ENCODE peak calls at places on chromosomes 3 and 15, in five cellular contexts. One of them, this sample, is unnamed.

GRCh38 chr3:4757949-4758855 is 221.0 kb upstream of the BHLHE40 start:
- DNase-seq in stomach: no peak
- DNase-seq in left ventricle myocardium inferior: no peak
- DNase-seq in fibroblast of lung: no peak
- DNase-seq in adrenal gland: no peak
- DNase-seq in this sample: no peak

GRCh38 chr3:107235193-107235922 is 141.9 kb upstream of the CCDC54 start:
- DNase-seq in fibroblast of lung: no peak
- DNase-seq in left ventricle myocardium inferior: no peak
- DNase-seq in stomach: no peak
- DNase-seq in adrenal gland: no peak
- DNase-seq in this sample: no peak

GRCh38 chr15:25850154-25851111 is 12.7 kb downstream of the ATP10A start:
- DNase-seq in left ventricle myocardium inferior: peak; percentile 79
- DNase-seq in fibroblast of lung: peak; percentile 69
- DNase-seq in adrenal gland: peak; percentile 75
- DNase-seq in stomach: peak; percentile 52
- DNase-seq in this sample: peak; percentile 92

GRCh38 chr3:50226888-50227389 is 9.1 kb upstream of the GNAI2 start:
- DNase-seq in adrenal gland: no peak
- DNase-seq in left ventricle myocardium inferior: no peak
- DNase-seq in fibroblast of lung: peak; percentile 47
- DNase-seq in stomach: peak; percentile 46
- DNase-seq in this sample: peak; percentile 45

GRCh38 chr3:141389703-141390102 is 21.4 kb downstream of the ZBTB38 start:
- DNase-seq in stomach: no peak
- DNase-seq in adrenal gland: no peak
- DNase-seq in fibroblast of lung: peak; percentile 74
- DNase-seq in left ventricle myocardium inferior: no peak
- DNase-seq in this sample: no peak

GRCh38 chr3:49601358-49602048 is 47.2 kb downstream of the BSN start:
- DNase-seq in left ventricle myocardium inferior: no peak
- DNase-seq in fibroblast of lung: no peak
- DNase-seq in stomach: no peak
- DNase-seq in adrenal gland: no peak
- DNase-seq in this sample: no peak

GRCh38 chr15:49235446-49236207 is 65.6 kb downstream of the GALK2 start:
- DNase-seq in fibroblast of lung: peak; percentile 94
- DNase-seq in left ventricle myocardium inferior: peak; percentile 19
- DNase-seq in adrenal gland: peak; percentile 58
- DNase-seq in stomach: no peak
- DNase-seq in this sample: no peak

GRCh38 chr3:150049317-150049716 is 78.6 kb upstream of the PFN2 start:
- DNase-seq in stomach: no peak
- DNase-seq in fibroblast of lung: peak; percentile 63
- DNase-seq in adrenal gland: no peak
- DNase-seq in left ventricle myocardium inferior: no peak
- DNase-seq in this sample: no peak

GRCh38 chr3:98343647-98344507 is 9.8 kb upstream of the OR5K4 start:
- DNase-seq in left ventricle myocardium inferior: no peak
- DNase-seq in adrenal gland: peak; percentile 28
- DNase-seq in stomach: no peak
- DNase-seq in fibroblast of lung: peak; percentile 17
- DNase-seq in this sample: no peak

GRCh38 chr3:130341388-130341787 is 4.1 kb upstream of the COL6A5 start:
- DNase-seq in left ventricle myocardium inferior: no peak
- DNase-seq in fibroblast of lung: peak; percentile 55
- DNase-seq in adrenal gland: no peak
- DNase-seq in stomach: no peak
- DNase-seq in this sample: no peak

GRCh38 chr15:66254364-66255292 is 1.1 kb upstream of the MEGF11 start:
- DNase-seq in left ventricle myocardium inferior: no peak
- DNase-seq in fibroblast of lung: no peak
- DNase-seq in adrenal gland: no peak
- DNase-seq in stomach: no peak
- DNase-seq in this sample: no peak
- H3K27me3 ChIP-seq in left ventricle myocardium inferior: peaks cover 98% of the 10 kb centered on the region
- H3K27me3 ChIP-seq in fibroblast of lung: peaks cover 61% of the 10 kb centered on the region
- H3K27me3 ChIP-seq in adrenal gland: peaks cover 20% of the 10 kb centered on the region
- H3K27me3 ChIP-seq in stomach: peaks cover 90% of the 10 kb centered on the region
- H3K27me3 ChIP-seq in this sample: peaks cover 35% of the 10 kb centered on the region

GRCh38 chr3:154926721-154927120 is 153.4 kb upstream of the MME start:
- DNase-seq in stomach: no peak
- DNase-seq in fibroblast of lung: peak; percentile 36
- DNase-seq in adrenal gland: no peak
- DNase-seq in left ventricle myocardium inferior: no peak
- DNase-seq in this sample: no peak

GRCh38 chr3:154919226-154919625 is 160.9 kb upstream of the MME start:
- DNase-seq in left ventricle myocardium inferior: no peak
- DNase-seq in fibroblast of lung: no peak
- DNase-seq in adrenal gland: no peak
- DNase-seq in stomach: no peak
- DNase-seq in this sample: no peak

GRCh38 chr3:154921351-154921750 is 158.8 kb upstream of the MME start:
- DNase-seq in adrenal gland: no peak
- DNase-seq in left ventricle myocardium inferior: no peak
- DNase-seq in fibroblast of lung: no peak
- DNase-seq in stomach: no peak
- DNase-seq in this sample: no peak
- H3K27ac ChIP-seq in adrenal gland: no peak overlapping the region
- H3K27ac ChIP-seq in left ventricle myocardium inferior: no peak overlapping the region
- H3K27ac ChIP-seq in fibroblast of lung: no peak overlapping the region
- H3K27ac ChIP-seq in stomach: no peak overlapping the region
- H3K27ac ChIP-seq in this sample: no peak overlapping the region

GRCh38 chr3:147388395-147389264 is 17.7 kb downstream of the ZIC4 start:
- DNase-seq in adrenal gland: no peak
- DNase-seq in left ventricle myocardium inferior: no peak
- DNase-seq in fibroblast of lung: no peak
- DNase-seq in stomach: no peak
- DNase-seq in this sample: no peak

GRCh38 chr3:147391726-147392082 is 14.6 kb downstream of the ZIC4 start:
- DNase-seq in stomach: no peak
- DNase-seq in fibroblast of lung: no peak
- DNase-seq in left ventricle myocardium inferior: no peak
- DNase-seq in adrenal gland: no peak
- DNase-seq in this sample: no peak

GRCh38 chr3:147390589-147391569 is 15.5 kb downstream of the ZIC4 start:
- DNase-seq in stomach: no peak
- DNase-seq in fibroblast of lung: no peak
- DNase-seq in left ventricle myocardium inferior: no peak
- DNase-seq in adrenal gland: no peak
- DNase-seq in this sample: no peak

GRCh38 chr3:147387550-147388394 is 18.6 kb downstream of the ZIC4 start:
- DNase-seq in stomach: no peak
- DNase-seq in left ventricle myocardium inferior: no peak
- DNase-seq in adrenal gland: no peak
- DNase-seq in fibroblast of lung: no peak
- DNase-seq in this sample: no peak

DNA sequence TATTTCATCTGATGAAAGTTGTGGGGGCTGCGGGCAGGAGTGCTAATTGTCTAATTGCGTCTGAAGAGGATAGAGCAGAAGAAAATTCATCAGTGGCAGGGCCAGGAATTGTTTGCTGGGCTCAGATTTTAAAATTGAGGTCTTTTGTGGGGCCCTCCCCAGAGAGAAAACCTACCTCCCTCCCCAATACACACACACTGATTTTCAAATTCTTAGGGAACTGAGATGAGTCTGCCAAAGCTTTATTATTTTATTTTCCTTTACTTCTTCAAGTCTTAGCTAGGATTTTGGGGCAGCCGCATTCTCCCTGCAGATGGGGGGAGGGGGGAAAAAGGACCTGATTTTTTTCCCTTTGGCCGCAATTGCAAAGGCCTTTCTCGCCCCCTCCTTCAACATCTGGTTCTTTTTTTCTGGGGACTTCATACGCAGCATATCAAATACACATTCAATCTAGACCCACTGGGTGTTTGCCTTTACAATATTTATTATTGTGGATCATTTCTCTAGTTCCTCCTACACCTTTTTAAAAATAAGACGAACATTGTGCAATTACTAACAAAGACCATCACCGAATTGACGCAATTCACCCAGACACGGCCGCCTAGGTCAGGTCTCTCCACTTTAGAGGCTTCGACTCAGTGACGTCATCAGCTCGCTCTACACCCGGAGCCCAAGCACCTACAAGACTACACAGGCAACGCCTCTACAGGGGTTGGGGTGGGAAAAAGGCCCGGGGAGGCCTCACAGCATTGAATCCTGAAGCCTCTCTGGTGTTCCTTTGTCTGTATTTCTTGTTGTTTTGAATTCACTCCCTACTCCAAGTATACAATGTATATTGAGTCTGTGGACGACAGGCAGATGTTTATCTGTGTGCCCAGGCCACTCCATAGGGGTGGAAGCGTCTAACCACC is 16.8 kb downstream of the ZIC4 start:
- DNase-seq in adrenal gland: no peak
- DNase-seq in stomach: no peak
- DNase-seq in left ventricle myocardium inferior: no peak
- DNase-seq in fibroblast of lung: no peak
- DNase-seq in this sample: no peak
- H3K27me3 ChIP-seq in adrenal gland: peaks cover 90% of the 10 kb centered on the region
- H3K27me3 ChIP-seq in stomach: peaks cover 100% of the 10 kb centered on the region
- H3K27me3 ChIP-seq in left ventricle myocardium inferior: peaks cover 100% of the 10 kb centered on the region
- H3K27me3 ChIP-seq in fibroblast of lung: peaks cover 85% of the 10 kb centered on the region
- H3K27me3 ChIP-seq in this sample: no peaks in the 10 kb centered on the region

GRCh38 chr3:11434017-11434526 is 161.9 kb downstream of the ATG7 start:
- DNase-seq in adrenal gland: peak; percentile 39
- DNase-seq in stomach: no peak
- DNase-seq in fibroblast of lung: peak; percentile 78
- DNase-seq in left ventricle myocardium inferior: peak; percentile 55
- DNase-seq in this sample: peak; percentile 23
- H3K27ac ChIP-seq in adrenal gland: peak overlapping the region; percentile 77
- H3K27ac ChIP-seq in stomach: no peak overlapping the region
- H3K27ac ChIP-seq in fibroblast of lung: peak overlapping the region; percentile 55
- H3K27ac ChIP-seq in left ventricle myocardium inferior: peak overlapping the region; percentile 74
- H3K27ac ChIP-seq in this sample: peak overlapping the region; percentile 27

DNA sequence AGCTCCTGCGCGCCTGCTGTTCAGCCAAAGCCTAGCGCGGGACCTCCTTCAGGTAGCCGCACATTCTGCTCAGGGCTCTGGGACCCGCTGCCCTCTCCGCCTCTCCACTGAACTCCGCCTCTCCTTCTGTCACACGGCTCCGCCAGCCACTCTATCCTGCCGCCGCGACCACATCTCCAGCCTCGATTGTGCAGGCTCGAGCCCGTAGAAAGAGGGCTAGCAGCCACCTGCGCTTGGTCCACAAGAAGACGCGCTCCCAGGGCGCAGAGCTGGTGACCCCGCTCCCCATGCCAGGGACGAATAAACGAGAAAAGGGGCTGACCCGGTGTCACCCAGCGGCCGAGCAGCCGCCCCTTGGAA is 1.1 kb upstream of the VIPR1 start:
- DNase-seq in fibroblast of lung: no peak
- DNase-seq in stomach: peak; percentile 25
- DNase-seq in left ventricle myocardium inferior: no peak
- DNase-seq in adrenal gland: no peak
- DNase-seq in this sample: no peak
- H3K27me3 ChIP-seq in fibroblast of lung: peaks cover 33% of the 10 kb centered on the region
- H3K27me3 ChIP-seq in stomach: peaks cover 50% of the 10 kb centered on the region
- H3K27me3 ChIP-seq in left ventricle myocardium inferior: peaks cover 51% of the 10 kb centered on the region
- H3K27me3 ChIP-seq in adrenal gland: peaks cover 13% of the 10 kb centered on the region
- H3K27me3 ChIP-seq in this sample: no peaks in the 10 kb centered on the region

GRCh38 chr15:67547064-67547463 is 4.6 kb downstream of the MAP2K5 start:
- DNase-seq in stomach: no peak
- DNase-seq in adrenal gland: no peak
- DNase-seq in fibroblast of lung: no peak
- DNase-seq in left ventricle myocardium inferior: no peak
- DNase-seq in this sample: no peak

GRCh38 chr15:67547836-67548531 is 5.5 kb downstream of the MAP2K5 start:
- DNase-seq in fibroblast of lung: peak; percentile 52
- DNase-seq in left ventricle myocardium inferior: no peak
- DNase-seq in adrenal gland: no peak
- DNase-seq in stomach: no peak
- DNase-seq in this sample: no peak

GRCh38 chr15:67548862-67549651 is 6.6 kb downstream of the MAP2K5 start:
- DNase-seq in adrenal gland: no peak
- DNase-seq in left ventricle myocardium inferior: peak; percentile 20
- DNase-seq in fibroblast of lung: no peak
- DNase-seq in stomach: peak; percentile 27
- DNase-seq in this sample: peak; percentile 69

GRCh38 chr15:67549736-67550135 is 7.2 kb downstream of the MAP2K5 start:
- DNase-seq in adrenal gland: no peak
- DNase-seq in left ventricle myocardium inferior: no peak
- DNase-seq in fibroblast of lung: peak; percentile 21
- DNase-seq in stomach: no peak
- DNase-seq in this sample: no peak

DNA sequence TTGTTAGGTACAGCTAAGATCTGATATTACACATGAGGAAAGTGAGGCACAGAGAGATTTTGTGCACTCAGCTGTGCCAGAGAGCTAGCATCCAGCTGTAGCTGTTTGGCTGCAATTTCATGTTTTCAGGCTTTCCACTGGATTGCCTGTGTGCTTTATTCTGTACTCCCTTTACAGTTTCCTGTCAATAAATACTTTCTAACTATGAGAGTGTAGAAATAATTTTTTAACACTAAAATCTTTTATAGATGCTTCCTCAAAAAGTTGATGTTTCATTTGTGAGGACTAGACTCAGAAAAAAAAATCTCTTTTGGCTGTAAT is 6.0 kb downstream of the MAP2K5 start:
- DNase-seq in adrenal gland: no peak
- DNase-seq in left ventricle myocardium inferior: no peak
- DNase-seq in fibroblast of lung: no peak
- DNase-seq in stomach: no peak
- DNase-seq in this sample: no peak
- H3K27ac ChIP-seq in adrenal gland: peak overlapping the region; percentile 36
- H3K27ac ChIP-seq in left ventricle myocardium inferior: peak overlapping the region; percentile 47
- H3K27ac ChIP-seq in fibroblast of lung: no peak overlapping the region
- H3K27ac ChIP-seq in stomach: no peak overlapping the region
- H3K27ac ChIP-seq in this sample: no peak overlapping the region

GRCh38 chr15:69602095-69602494 is 149.5 kb downstream of the RPLP1 start:
- DNase-seq in stomach: no peak
- DNase-seq in fibroblast of lung: no peak
- DNase-seq in adrenal gland: no peak
- DNase-seq in left ventricle myocardium inferior: no peak
- DNase-seq in this sample: peak; percentile 15
- H3K27me3 ChIP-seq in stomach: peaks cover 10% of the 10 kb centered on the region
- H3K27me3 ChIP-seq in fibroblast of lung: peaks cover 7% of the 10 kb centered on the region
- H3K27me3 ChIP-seq in adrenal gland: no peaks in the 10 kb centered on the region
- H3K27me3 ChIP-seq in left ventricle myocardium inferior: peaks cover 22% of the 10 kb centered on the region
- H3K27me3 ChIP-seq in this sample: no peaks in the 10 kb centered on the region

This sample was measured in upper lobe of left lung.